ENCODE peak calls at places on chromosomes 5 and 9, in eight cellular contexts. W, N, G, M, X, O, E and L are unnamed samples.

GRCh38 chr5:113788141-113788540 is 274.6 kb downstream of the YTHDC2 start:
- DNase-seq in E (no peak), X (no peak), M (no peak), N (no peak), O (no peak), W (no peak), G (no peak), L (no peak)

GRCh38 chr5:69083412-69083811 is 10.4 kb upstream of the SLC30A5 start:
- DNase-seq in O (no peak), X (no peak), W (no peak), M (no peak), E (no peak), G (no peak), N (peak; percentile 59), L (no peak)

GRCh38 chr5:38431242-38431853 is 125.1 kb downstream of the LIFR start:
- DNase-seq in G (no peak), M (no peak), W (no peak), N (no peak), O (no peak), E (no peak), X (no peak), L (no peak)

GRCh38 chr5:377326-377981 is 55.9 kb downstream of the AHRR start:
- DNase-seq in N (no peak), M (no peak), O (peak; percentile 50), W (no peak), G (no peak), X (peak; percentile 2), E (peak; percentile 62), L (no peak)

GRCh38 chr5:154722936-154723335 is 32.2 kb upstream of the LARP1 start:
- DNase-seq in E (no peak), O (peak; percentile 7), G (no peak), W (no peak), M (no peak), X (no peak), N (no peak), L (no peak)

GRCh38 chr9:6845881-6846280 is 88.1 kb downstream of the KDM4C start:
- DNase-seq in N (no peak), M (no peak), O (no peak), W (no peak), E (no peak), X (no peak), G (peak; percentile 27), L (no peak)

GRCh38 chr5:111143910-111144309 is 51.8 kb downstream of the WDR36 start:
- DNase-seq in N (peak; percentile 19), M (peak; percentile 25), O (no peak), X (no peak), G (peak; percentile 73), E (no peak), W (peak; percentile 77), L (no peak)

GRCh38 chr9:136333486-136333885 is 6.1 kb downstream of the GPSM1 start:
- DNase-seq in G (no peak), N (no peak), W (no peak), E (no peak), O (no peak), M (no peak), X (no peak), L (no peak)

GRCh38 chr5:102754499-102755424 is at the start of gene PAM:
- DNase-seq in G (peak; percentile 62), E (peak; percentile 96), W (peak; percentile 72), M (peak; percentile 63), O (peak; percentile 87), N (peak; percentile 74), X (peak; percentile 55), L (peak; percentile 68)

GRCh38 chr5:55857247-55857640 is 6.1 kb downstream of the IL31RA start:
- DNase-seq in N (no peak), W (no peak), M (no peak), O (no peak), X (no peak), G (no peak), E (no peak), L (no peak)

GRCh38 chr9:15333376-15333881 is 26.4 kb upstream of the TTC39B start:
- DNase-seq in O (no peak), M (no peak), W (no peak), G (no peak), N (no peak), X (no peak), E (no peak), L (no peak)

GRCh38 chr5:14357441-14357840 is 214.3 kb downstream of the TRIO start:
- DNase-seq in G (no peak), E (no peak), W (no peak), N (no peak), X (no peak), O (no peak), M (no peak), L (no peak)

GRCh38 chr5:153461341-153461740 is 29.1 kb upstream of the GRIA1 start:
- DNase-seq in N (no peak), O (no peak), E (no peak), M (no peak), X (no peak), G (no peak), W (no peak), L (no peak)

GRCh38 chr5:112514062-112514561 is 95.0 kb upstream of the EPB41L4A start:
- DNase-seq in M (no peak), W (no peak), E (no peak), O (no peak), X (no peak), G (no peak), N (no peak), L (no peak)

GRCh38 chr5:1480217-1480616 is 35.0 kb upstream of the SLC6A3 start:
- DNase-seq in W (no peak), N (no peak), M (no peak), X (no peak), G (no peak), E (peak; percentile 94), O (no peak), L (peak; percentile 41)

GRCh38 chr9:95204710-95205109 is 112.8 kb downstream of the FANCC start:
- DNase-seq in W (no peak), G (no peak), N (no peak), X (no peak), E (no peak), O (no peak), M (no peak), L (no peak)

GRCh38 chr9:89421595-89421994 is 76.3 kb downstream of the SEMA4D start:
- DNase-seq in W (no peak), M (no peak), N (no peak), G (peak; percentile 77), O (no peak), E (no peak), X (no peak), L (no peak)

GRCh38 chr5:146825033-146825432 is 53.5 kb downstream of the PPP2R2B start:
- DNase-seq in G (peak; percentile 11), X (no peak), M (no peak), O (no peak), N (peak; percentile 23), W (no peak), E (no peak), L (no peak)

DNA sequence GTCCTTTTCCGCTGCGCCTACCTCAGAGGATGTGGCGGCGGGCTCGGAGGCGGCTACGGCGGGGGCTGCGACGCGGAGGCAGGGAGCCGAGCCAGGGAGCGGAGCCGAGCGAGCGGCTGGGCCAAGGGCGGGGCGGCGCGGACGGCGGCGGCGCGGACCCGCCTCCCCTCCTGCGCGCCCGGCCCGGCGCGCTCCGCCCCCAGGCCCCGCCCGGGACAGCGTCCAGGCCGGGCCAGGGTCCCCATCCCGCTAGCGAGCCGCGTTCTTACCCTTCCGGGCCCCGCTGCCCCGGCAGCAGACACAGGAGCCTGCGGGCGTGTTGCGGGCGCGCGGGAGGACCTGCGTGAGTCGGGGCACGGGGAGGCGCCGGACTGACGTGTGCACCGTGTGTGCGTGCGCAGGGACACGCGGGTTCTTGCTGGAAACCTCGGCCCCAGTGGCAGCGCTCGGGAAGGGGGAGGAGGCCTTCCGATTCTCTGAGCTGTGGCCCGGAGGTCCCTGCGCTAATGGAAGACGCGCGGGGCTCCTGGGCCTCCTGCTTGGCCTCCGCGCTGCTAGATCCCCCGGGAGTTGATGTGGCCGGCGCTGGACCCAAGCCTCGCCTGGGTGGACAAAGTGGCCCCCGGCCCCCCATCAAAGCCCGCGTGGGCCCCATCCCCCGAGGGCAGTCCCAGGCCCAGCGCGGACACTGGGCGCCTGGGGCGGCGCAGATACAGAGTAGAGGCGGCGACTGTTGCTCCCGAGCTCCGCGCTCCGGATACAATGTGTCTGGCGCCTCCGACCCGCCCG is at the start of gene VDAC1:
- DNase-seq in W (peak; percentile 77), M (peak; percentile 50), N (peak; percentile 73), E (peak; percentile 94), G (peak; percentile 88), O (peak; percentile 87), X (peak; percentile 69), L (peak; percentile 67)
- TF ChIP-seq POLR2A in W (peak; percentile 77), M (peak; percentile 25), N (peak; percentile 74), E (no peak), G (peak; percentile 57), O (peak; percentile 44), X (peak; percentile 66), L (peak; percentile 85)

DNA sequence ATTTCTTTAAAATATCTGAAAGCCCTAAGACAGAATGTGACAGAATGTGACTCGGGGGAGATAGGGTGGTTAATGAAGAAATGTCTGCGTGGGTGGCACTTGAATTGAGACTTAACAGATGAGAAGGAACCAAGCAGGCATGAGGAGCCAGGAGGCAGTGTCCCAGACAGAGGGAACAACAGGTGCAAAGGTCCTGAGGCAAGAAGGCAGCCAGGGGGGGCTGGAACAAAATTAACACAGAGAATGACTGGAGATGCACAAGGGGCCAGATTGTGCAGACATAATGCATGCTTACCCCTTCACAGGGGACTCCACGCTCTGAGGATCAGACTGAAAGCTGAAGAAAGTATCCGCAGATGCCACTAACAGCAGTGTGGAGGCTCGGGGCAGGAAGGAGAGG is 1.7 kb downstream of the LMAN2 start:
- DNase-seq in G (no peak), O (no peak), M (no peak), X (no peak), E (no peak), W (no peak), N (no peak), L (no peak)
- H3K4me3 ChIP-seq in G (peak overlapping the region; percentile 5), O (peak overlapping the region; percentile 94), M (no peak overlapping the region), X (peak overlapping the region; percentile 83), E (peak overlapping the region; percentile 100), W (no peak overlapping the region), N (peak overlapping the region; percentile 3), L (no peak overlapping the region)

DNA sequence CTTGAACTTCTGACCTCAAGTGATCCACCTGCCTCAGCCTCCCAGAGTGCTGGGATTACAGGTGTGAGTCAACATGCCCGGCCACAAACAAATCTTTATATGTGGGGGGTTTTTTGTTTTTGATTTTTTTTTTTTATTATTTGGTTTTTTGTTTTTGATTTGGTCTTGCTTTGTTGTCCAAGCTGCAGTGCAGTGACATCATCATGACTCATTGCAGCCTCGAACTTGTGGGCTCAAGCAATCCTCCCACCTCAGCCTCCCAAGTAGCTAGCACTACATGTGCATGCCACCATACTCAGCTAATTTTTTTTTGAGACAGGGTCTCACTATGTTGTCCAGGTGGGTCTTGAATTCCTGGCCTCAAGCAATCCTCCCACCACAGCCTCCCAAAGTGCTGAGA is 42.4 kb downstream of the ALDH7A1 start:
- DNase-seq in W (no peak), N (no peak), M (no peak), O (no peak), X (no peak), G (peak; percentile 6), E (no peak), L (no peak)
- H3K36me3 ChIP-seq in W (peaks cover 3% of the 10 kb centered on the region), N (peaks cover 4% of the 10 kb centered on the region), M (peaks cover 97% of the 10 kb centered on the region), O (peaks cover 89% of the 10 kb centered on the region), X (peaks cover 10% of the 10 kb centered on the region), G (peaks cover 45% of the 10 kb centered on the region), E (no peaks in the 10 kb centered on the region), L (no peaks in the 10 kb centered on the region)

DNA sequence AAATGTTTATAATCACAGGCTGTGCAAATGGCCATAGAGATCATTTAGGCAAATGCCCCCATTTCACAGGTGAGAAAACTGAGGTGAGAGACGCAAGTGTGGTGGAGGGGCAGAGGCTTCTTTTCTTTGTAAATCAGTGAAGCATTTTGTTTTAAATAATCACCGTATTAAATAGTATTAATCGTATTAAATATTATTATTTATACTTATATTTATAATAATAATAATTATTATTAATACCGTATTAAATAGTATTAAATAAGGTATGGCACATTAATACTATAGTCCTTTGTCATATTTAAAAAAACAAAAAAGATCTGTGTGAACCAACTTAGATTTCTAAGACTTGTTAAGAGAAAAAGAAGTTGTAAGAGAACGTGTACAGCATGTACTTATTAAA is 32.6 kb upstream of the SH3PXD2B start:
- DNase-seq in X (no peak), M (no peak), G (no peak), W (no peak), N (no peak), O (no peak), E (no peak), L (no peak)
- TF ChIP-seq POLR2A in X (no peak), M (no peak), G (no peak), W (no peak), N (no peak), O (no peak), E (no peak), L (no peak)